ENCODE peak calls at places on chromosomes 16 and 17, in eight cellular contexts. R is activated CD8-positive, alpha-beta T cell treated with anti-CD3 and anti-CD28 coated beads, Interleukin-2, amount 10 ng/mL, durations not matched to agents 7 days and 5 days; N is transverse colon; Z is A549; V is NCI-H226; C is Right ventricle myocardium superior; I is EL; S is HTR-8/SVneo. L is an unnamed sample.

GRCh38 chr17:42171831-42172230 is 9.1 kb downstream of the KCNH4 start:
- DNase-seq in V (no peak), R (no peak), N (no peak), S (no peak), I (no peak), C (no peak), Z (no peak), L (no peak)

GRCh38 chr17:6554871-6555330 is 1.5 kb downstream of the PITPNM3 start:
- DNase-seq in S (no peak), C (no peak), Z (no peak), N (peak; percentile 74), V (no peak), R (no peak), I (no peak), L (no peak)

GRCh38 chr16:56344518-56345405 is 80.6 kb downstream of the AMFR start:
- DNase-seq in V (no peak), Z (no peak), N (no peak), S (no peak), R (no peak), I (no peak), C (peak; percentile 25), L (no peak)

GRCh38 chr17:34464812-34465211 is 101.8 kb upstream of the CCL1 start:
- DNase-seq in N (no peak), C (no peak), Z (no peak), S (no peak), R (no peak), V (no peak), I (no peak), L (no peak)

GRCh38 chr16:78996806-78997205 is 603.7 kb downstream of the MAF start:
- DNase-seq in I (no peak), V (no peak), Z (no peak), N (no peak), S (no peak), C (no peak), R (no peak), L (no peak)

GRCh38 chr17:79721993-79722671 is 8.6 kb upstream of the ENPP7 start:
- DNase-seq in Z (peak; percentile 87), R (no peak), C (no peak), N (no peak), V (no peak), I (no peak), S (peak; percentile 35), L (no peak)

GRCh38 chr17:16091773-16092172 is 92.1 kb downstream of the TTC19 start:
- DNase-seq in N (no peak), C (no peak), Z (no peak), S (no peak), V (no peak), I (no peak), R (no peak), L (no peak)

GRCh38 chr17:81646869-81647600 is 9.3 kb downstream of the PDE6G start:
- DNase-seq in N (no peak), R (no peak), Z (no peak), S (no peak), V (no peak), C (no peak), I (no peak), L (no peak)